ENCODE peak calls at places on chromosomes 11 and 22, in four cellular contexts. Z is epithelial cell of esophagus, N is AG10803, K is mucosa of descending colon. I is an unnamed sample.

GRCh38 chr11:102575016-102575415 is 44.5 kb upstream of the MMP7 start:
- DNase-seq in Z (no peak), N (peak), K (no peak), I (no peak)

GRCh38 chr11:123407124-123407995 is 22.7 kb upstream of the GRAMD1B start:
- DNase-seq in Z (peak), N (peak), K (peak), I (peak)

GRCh38 chr11:98772799-98773198 is 247.9 kb upstream of the CNTN5 start:
- DNase-seq in Z (no peak), N (no peak), K (no peak), I (no peak)

GRCh38 chr11:78350646-78351165 is 66.9 kb downstream of the GAB2 start:
- DNase-seq in Z (no peak), N (peak), K (no peak), I (peak)

GRCh38 chr22:21044931-21045584 is 688 bp upstream of the LRRC74B start:
- DNase-seq in Z (no peak), N (peak), K (no peak), I (peak)

GRCh38 chr11:74937696-74938475 is 11.0 kb downstream of the XRRA1 start:
- DNase-seq in Z (peak), N (peak), K (no peak), I (peak)

GRCh38 chr11:107631043-107631442 is 40.1 kb downstream of the ELMOD1 start:
- DNase-seq in Z (no peak), N (no peak), K (no peak), I (no peak)

GRCh38 chr22:49321477-49322055 is 506.1 kb downstream of the BRD1 start:
- DNase-seq in Z (no peak), N (no peak), K (no peak), I (no peak)

GRCh38 chr22:44707178-44707577 is 5.2 kb downstream of the PRR5 start:
- DNase-seq in Z (no peak), N (no peak), K (no peak), I (no peak)

GRCh38 chr11:68264244-68264643 is 7.5 kb downstream of the C11orf24 start:
- DNase-seq in Z (no peak), N (no peak), K (no peak), I (no peak)

GRCh38 chr11:23932485-23932898 is 564.4 kb upstream of the LUZP2 start:
- DNase-seq in Z (peak), N (no peak), K (no peak), I (peak)

GRCh38 chr11:37343279-37343678 is 745.2 kb upstream of the RAG2 start:
- DNase-seq in Z (no peak), N (no peak), K (no peak), I (no peak)

GRCh38 chr22:29456211-29456671 is 17.9 kb downstream of the RFPL1 start:
- DNase-seq in Z (no peak), N (peak), K (no peak), I (peak)

GRCh38 chr11:16363709-16364108 is 7.4 kb upstream of the SOX6 start:
- DNase-seq in Z (no peak), N (no peak), K (no peak), I (no peak)

GRCh38 chr11:21675049-21675616 is 517.8 kb upstream of the ANO5 start:
- DNase-seq in Z (no peak), N (no peak), K (no peak), I (no peak)

GRCh38 chr11:34830648-34831047 is 85.5 kb downstream of the APIP start:
- DNase-seq in Z (no peak), N (no peak), K (no peak), I (peak)

GRCh38 chr11:85772700-85773099 is 38.2 kb downstream of the SYTL2 start:
- DNase-seq in Z (no peak), N (peak), K (no peak), I (no peak)

GRCh38 chr11:93236741-93237675 is 39.2 kb upstream of the SLC36A4 start:
- DNase-seq in Z (peak), N (peak), K (no peak), I (peak)

GRCh38 chr22:39348909-39349505 is 784 bp upstream of the SYNGR1 start:
- DNase-seq in Z (no peak), N (no peak), K (no peak), I (no peak)

GRCh38 chr22:41543854-41544670 is at the start of gene POLR3H:
- DNase-seq in Z (peak), N (peak), K (peak), I (peak)

DNA sequence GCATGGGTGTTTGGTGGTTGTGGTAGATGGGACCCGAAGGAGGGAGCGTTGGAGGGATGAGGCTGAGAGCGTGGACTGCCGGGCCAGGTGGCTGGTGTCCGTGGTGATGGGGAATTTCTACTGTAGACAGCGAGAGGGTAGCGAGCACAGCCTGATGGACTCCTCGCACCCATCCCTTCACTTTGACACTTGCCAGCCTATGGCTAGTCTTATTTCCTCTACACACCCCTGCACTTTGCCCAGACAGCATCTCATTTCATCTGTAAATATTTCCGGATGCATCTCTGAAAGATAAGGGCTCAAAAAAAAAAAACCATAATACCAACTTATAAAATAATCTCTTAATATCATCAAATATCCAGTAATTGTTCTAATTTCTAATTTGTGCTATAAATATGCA is 5.8 kb downstream of the OMP start:
- DNase-seq in Z (no peak), N (no peak), K (no peak), I (no peak)
- TF ChIP-seq CTCF in Z (no peak), N (no peak), K (no peak), I (no peak)

GRCh38 chr11:28525636-28526405 is 417.6 kb downstream of the METTL15 start:
- DNase-seq in Z (no peak), N (no peak), K (no peak), I (no peak)

GRCh38 chr11:28529046-28529445 is 420.9 kb downstream of the METTL15 start:
- DNase-seq in Z (no peak), N (peak), K (no peak), I (no peak)

GRCh38 chr11:28528217-28528616 is 420.0 kb downstream of the METTL15 start:
- DNase-seq in Z (no peak), N (peak), K (no peak), I (no peak)

GRCh38 chr11:28526406-28526751 is 418.2 kb downstream of the METTL15 start:
- DNase-seq in Z (no peak), N (peak), K (no peak), I (peak)

DNA sequence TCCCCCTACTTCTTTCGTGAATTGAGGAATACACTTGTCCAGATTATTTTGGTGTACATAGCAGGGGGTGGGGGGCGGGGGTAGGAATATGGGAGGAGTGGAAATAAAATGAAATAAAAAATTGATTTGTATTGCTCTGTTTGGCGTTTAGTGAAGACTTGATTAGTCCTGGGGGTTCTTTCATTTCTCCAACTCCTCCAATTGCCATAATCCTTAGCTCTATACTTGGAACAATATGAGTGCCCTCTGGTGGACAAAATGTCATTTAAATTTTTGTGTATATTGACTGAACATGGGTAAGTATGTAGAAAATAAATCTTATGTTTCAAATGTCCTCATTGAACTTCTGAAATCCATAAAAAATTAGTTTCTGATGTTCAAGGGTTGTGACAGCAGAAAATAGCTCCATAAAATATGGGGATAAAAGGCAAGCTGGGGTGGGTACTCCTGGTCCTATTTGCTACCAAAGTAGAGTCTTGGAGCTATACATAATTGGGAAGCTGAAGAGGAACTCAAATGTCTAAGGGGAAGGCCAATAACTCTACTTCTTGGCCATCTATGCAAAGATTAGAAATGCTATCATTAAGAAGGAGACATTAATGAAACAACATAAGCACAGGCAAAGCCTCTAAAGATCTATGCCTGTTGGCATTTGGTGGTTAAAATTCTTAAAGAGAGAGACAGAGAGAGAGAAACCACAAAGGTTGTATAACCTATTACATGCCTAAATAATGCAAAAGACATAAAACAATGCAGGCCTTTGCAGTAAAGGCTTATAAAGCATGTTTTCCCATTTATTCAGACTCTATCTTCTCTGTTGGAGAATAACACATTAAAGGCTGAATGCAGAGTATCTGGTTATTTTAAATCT is 421.6 kb downstream of the METTL15 start:
- DNase-seq in Z (peak), N (peak), K (no peak), I (peak)
- TF ChIP-seq CTCF in Z (peak), N (peak), K (no peak), I (peak)

DNA sequence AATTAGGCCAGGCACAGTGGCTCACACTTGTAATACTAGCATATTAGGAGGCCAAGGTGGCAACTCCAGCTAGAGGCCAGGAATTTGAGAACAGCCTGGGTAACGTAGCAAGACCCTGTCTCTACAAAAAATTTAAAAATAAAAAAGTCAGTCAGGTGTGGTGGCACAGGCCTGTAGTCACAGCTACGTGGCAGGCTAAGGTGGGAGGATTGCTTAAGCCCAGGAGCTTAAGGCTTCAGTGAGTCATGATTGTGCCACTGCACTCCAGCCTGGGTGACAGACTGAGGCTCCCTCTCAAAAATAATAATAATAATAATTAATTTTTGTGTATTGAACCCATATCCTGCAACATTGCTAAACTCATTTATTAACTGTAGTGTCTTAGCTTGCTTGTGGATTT is 15.3 kb upstream of the TRIM29 start:
- DNase-seq in Z (peak), N (no peak), K (no peak), I (no peak)
- TF ChIP-seq CTCF in Z (no peak), N (no peak), K (no peak), I (no peak)

DNA sequence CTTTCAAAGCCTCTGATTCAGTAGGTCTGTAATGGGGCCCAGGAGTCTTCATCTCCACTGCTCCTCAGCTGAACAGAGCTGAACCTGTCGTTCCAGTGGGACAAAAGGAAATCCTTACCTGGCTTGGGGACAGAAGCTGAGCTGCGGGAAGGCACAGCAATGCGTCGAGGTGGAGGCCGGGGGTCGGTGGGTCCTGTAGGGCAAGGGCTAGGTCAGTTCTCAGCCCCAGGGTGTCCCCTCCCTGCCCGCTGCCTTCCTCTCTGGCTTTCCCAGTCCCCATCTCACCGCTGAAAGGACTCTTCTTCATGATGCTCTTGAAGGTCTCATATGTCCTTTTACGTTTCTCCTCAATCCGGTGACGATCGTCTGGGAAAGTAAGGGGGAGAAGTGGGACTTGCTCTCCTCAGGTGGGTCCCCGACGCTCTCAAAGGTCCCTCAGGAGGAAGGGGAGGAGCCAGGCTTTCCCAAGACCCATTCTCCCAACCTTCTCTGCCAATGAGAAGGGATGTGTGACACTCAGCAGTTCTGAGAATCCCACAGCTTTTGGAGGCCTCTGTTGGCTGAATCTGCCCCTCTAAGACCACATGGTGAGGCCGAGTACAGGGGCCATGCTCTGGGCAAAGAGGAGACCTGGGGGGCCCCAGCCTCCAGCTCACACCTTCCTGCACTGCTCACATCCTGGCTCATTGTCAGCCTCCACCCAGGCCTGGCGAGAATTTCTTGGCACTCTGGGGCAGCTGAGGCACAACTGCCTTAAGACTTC is 7.0 kb downstream of the RELA start:
- DNase-seq in Z (no peak), N (no peak), K (no peak), I (no peak)
- TF ChIP-seq CTCF in Z (no peak), N (no peak), K (no peak), I (no peak)

DNA sequence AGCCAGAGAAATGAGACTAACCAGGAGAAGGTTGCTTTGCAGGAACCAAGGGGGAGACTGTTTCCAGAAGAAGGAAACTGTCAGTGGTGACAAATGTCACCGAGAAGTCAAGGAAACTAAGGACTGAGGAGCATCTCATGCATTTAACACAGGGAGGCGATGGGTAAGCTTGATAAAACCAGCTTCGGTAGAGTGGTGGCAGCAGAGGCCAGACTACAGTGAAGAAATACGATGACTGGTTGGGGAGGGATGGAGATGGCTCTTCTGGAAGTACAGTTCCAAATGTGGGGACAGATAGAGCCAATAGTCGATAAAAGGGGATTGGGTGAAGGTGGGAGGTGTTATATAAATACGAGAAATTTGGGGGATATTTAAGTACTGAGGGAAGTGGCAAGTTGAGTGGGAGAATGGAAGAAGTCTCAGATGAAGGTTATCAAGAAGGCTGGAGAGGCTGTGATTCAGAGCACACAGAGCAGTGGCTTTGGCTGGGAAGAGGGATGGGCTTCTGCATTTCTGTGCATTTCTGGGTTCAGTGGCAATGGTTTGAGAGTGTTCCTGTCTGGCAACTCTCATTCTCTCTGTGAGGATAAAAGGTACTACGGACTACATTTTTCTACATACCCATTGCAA is 29.2 kb downstream of the SC5D start:
- DNase-seq in Z (peak), N (peak), K (peak), I (peak)
- TF ChIP-seq CTCF in Z (peak), N (peak), K (peak), I (peak)

GRCh38 chr11:69797156-69797555 is 22.0 kb upstream of the FGF4 start:
- DNase-seq in Z (no peak), N (no peak), K (no peak), I (no peak)
- TF ChIP-seq CTCF in Z (no peak), N (no peak), K (no peak), I (no peak)

DNA sequence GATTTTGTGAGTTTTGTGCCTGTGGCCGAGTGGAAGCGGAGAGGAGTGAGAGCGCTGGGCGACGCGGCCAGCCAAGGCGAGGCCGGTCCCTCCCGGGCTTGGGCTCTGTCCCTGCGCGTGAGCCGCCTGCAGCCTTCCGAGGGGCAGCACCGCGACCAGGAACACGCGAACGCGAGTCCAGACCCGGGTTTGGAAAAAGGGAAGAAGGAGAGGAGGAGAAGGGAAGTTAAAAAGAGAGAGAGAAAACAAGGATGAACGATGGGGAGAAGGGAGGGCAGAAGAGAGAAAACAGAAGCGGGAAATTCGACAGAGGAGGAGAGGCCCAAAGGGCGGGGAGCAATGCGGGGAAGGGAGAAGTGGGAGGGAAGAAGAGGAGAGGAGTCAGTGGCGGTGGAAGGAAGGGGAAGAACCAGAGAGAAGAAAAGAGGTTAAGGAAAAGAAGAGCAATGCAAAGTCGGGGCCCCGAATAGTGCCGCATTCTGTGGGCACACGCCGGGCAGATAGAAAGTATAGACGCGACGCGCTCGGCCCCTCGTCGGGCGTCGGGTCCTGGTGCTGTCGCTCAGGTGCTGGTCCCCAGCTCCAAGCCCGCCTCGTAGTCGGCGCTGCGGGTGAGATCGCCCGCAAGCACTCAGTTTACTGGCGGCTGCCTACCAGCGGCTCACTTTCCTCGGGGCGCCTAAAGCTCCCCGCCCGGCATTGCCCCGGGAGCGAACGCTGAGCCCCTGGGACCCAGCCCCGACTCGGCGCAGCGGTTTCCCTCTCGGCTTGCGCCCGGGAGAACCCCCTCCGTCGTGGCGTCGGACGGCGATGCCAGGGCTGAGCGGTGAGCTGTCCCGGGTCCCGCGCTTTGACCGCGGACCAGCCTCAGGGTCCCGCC is 2.8 kb upstream of the BARX2 start:
- DNase-seq in Z (no peak), N (no peak), K (peak), I (no peak)
- TF ChIP-seq CTCF in Z (no peak), N (no peak), K (no peak), I (no peak)

GRCh38 chr22:30695351-30695762 is 683 bp downstream of the OSBP2 start:
- DNase-seq in Z (no peak), N (no peak), K (peak), I (no peak)

GRCh38 chr22:30697975-30698374 is 3.3 kb downstream of the OSBP2 start:
- DNase-seq in Z (no peak), N (no peak), K (no peak), I (no peak)

GRCh38 chr22:30694171-30694637 is 470 bp upstream of the OSBP2 start:
- DNase-seq in Z (peak), N (peak), K (peak), I (no peak)

GRCh38 chr22:30695871-30696655 is 1.4 kb downstream of the OSBP2 start:
- DNase-seq in Z (no peak), N (no peak), K (no peak), I (no peak)

GRCh38 chr22:30694638-30695350 is at the start of gene OSBP2:
- DNase-seq in Z (peak), N (no peak), K (peak), I (no peak)
- TF ChIP-seq CTCF in Z (no peak), N (peak), K (no peak), I (no peak)

GRCh38 chr11:81377418-81377817 is 1356.2 kb downstream of the FAM181B start:
- DNase-seq in Z (no peak), N (no peak), K (no peak), I (no peak)
- TF ChIP-seq CTCF in Z (no peak), N (no peak), K (no peak), I (no peak)

DNA sequence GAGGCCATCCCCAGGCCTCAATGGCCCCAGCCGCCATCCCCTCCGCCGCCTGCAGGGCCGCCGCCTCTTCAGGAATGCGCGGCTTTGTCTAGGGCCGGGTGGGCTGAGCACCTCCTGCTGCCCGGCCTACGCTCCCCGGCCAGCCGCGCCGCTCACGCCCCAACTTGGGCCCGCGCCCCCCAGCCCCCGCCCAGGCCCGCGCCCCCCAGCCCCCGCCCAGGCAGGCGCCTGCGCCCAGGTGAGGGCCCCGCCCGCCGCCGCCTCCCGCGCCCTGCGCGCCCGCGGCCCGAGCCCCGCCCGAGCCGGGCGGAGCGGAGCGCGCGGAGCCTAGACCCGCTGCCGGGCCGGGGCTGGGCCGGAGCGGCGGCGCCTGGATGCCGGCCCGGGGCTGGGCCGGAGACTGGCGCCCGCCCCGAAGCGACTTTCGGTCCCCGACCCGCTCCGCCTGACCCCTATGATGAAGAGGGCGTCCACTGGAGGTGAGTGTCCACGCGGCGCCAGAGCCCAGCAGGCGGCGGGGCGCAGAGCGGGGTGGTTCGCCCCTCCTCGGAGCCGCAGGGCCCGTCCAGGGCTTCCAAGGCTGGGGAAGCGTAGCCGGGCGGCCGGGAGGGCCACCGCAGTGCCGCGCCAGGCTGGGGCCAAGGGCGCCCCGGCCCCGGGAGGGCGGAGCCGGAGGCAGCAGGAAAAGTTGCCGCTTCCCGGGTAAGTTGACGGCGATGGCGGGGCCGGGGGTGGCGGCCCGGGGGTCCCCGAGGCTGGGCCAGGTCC is 34.3 kb upstream of the PRODH start:
- DNase-seq in Z (peak), N (no peak), K (no peak), I (no peak)
- TF ChIP-seq CTCF in Z (no peak), N (no peak), K (no peak), I (no peak)